ENCODE peak calls at places on chromosomes 16 and 17, in five cellular contexts. Y is H9, G is neuronal stem cell, H is H1, V is trophoblast cell. E is an unnamed sample.

GRCh38 chr17:19753049-19753444 is 4.9 kb upstream of the ALDH3A1 start:
- DNase-seq in H (no peak), V (peak; percentile 18), G (no peak), Y (peak; percentile 71), E (peak; percentile 32)

GRCh38 chr16:81641403-81642106 is 137.5 kb upstream of the PLCG2 start:
- DNase-seq in G (peak; percentile 36), Y (peak; percentile 45), H (no peak), V (no peak), E (no peak)

GRCh38 chr17:79581306-79581932 is 29.4 kb downstream of the RBFOX3 start:
- DNase-seq in V (no peak), Y (no peak), H (no peak), G (no peak), E (no peak)

GRCh38 chr17:16918443-16918842 is 53.5 kb downstream of the TNFRSF13B start:
- DNase-seq in Y (no peak), G (no peak), H (no peak), V (no peak), E (no peak)

GRCh38 chr17:27529230-27529796 is 73.1 kb downstream of the KSR1 start:
- DNase-seq in G (no peak), H (no peak), Y (no peak), V (peak; percentile 61), E (peak; percentile 70)

GRCh38 chr17:80245566-80246265 is 14.9 kb upstream of the RNF213 start:
- DNase-seq in Y (no peak), H (no peak), V (no peak), G (no peak), E (no peak)

GRCh38 chr16:69013991-69014390 is 91.5 kb upstream of the HAS3 start:
- DNase-seq in Y (no peak), V (peak; percentile 77), G (no peak), H (no peak), E (no peak)

GRCh38 chr16:89383095-89384003 is 107.0 kb downstream of the ANKRD11 start:
- DNase-seq in Y (peak; percentile 70), G (no peak), V (peak; percentile 64), H (no peak), E (peak; percentile 69)

GRCh38 chr16:87834668-87835473 is 34.4 kb downstream of the SLC7A5 start:
- DNase-seq in V (no peak), Y (no peak), G (no peak), H (no peak), E (no peak)

GRCh38 chr16:58456193-58456592 is 43.8 kb upstream of the NDRG4 start:
- DNase-seq in Y (no peak), V (no peak), H (no peak), G (no peak), E (no peak)

GRCh38 chr16:67539691-67540635 is 11.3 kb downstream of the RIPOR1 start:
- DNase-seq in V (no peak), Y (no peak), H (no peak), G (no peak), E (no peak)

GRCh38 chr16:67530013-67530939 is 1.6 kb downstream of the RIPOR1 start:
- DNase-seq in V (peak; percentile 70), H (no peak), G (no peak), Y (no peak), E (peak; percentile 87)

GRCh38 chr17:75518983-75519540 is 2.7 kb downstream of the TSEN54 start:
- DNase-seq in G (no peak), Y (no peak), H (no peak), V (no peak), E (no peak)

GRCh38 chr16:56348168-56349085 is 76.9 kb downstream of the AMFR start:
- DNase-seq in Y (no peak), H (no peak), G (no peak), V (no peak), E (no peak)

GRCh38 chr16:2467301-2468141 is 3.6 kb upstream of the NTN3 start:
- DNase-seq in H (no peak), G (no peak), Y (peak; percentile 74), V (peak; percentile 68), E (peak; percentile 70)

GRCh38 chr17:31052187-31052889 is 42.4 kb upstream of the NF1 start:
- DNase-seq in H (no peak), V (peak; percentile 74), G (no peak), Y (peak; percentile 22), E (peak; percentile 94)

GRCh38 chr17:77145635-77146632 is 5.2 kb downstream of the SEC14L1 start:
- DNase-seq in G (no peak), Y (peak; percentile 66), V (peak; percentile 78), H (no peak), E (peak; percentile 88)

GRCh38 chr17:16339402-16339801 is 13.9 kb downstream of the CENPV start:
- DNase-seq in Y (no peak), V (no peak), H (no peak), G (no peak), E (no peak)

GRCh38 chr17:80117491-80118401 is 16.4 kb downstream of the GAA start:
- DNase-seq in G (no peak), H (no peak), V (peak; percentile 15), Y (peak; percentile 25), E (no peak)

GRCh38 chr16:72987480-72987901 is 60.4 kb downstream of the ZFHX3 start:
- DNase-seq in V (peak; percentile 98), H (no peak), G (no peak), Y (no peak), E (no peak)

GRCh38 chr17:41635121-41636097 is 11.0 kb upstream of the KRT17 start:
- DNase-seq in V (no peak), H (no peak), Y (no peak), G (no peak), E (no peak)

GRCh38 chr17:82354804-82355308 is 4.2 kb upstream of the TEX19 start:
- DNase-seq in Y (no peak), H (no peak), G (no peak), V (no peak), E (no peak)

GRCh38 chr17:31495049-31495885 is 103.8 kb downstream of the RAB11FIP4 start:
- DNase-seq in H (no peak), V (peak; percentile 98), Y (no peak), G (no peak), E (no peak)

GRCh38 chr17:65485388-65486299 is 75.8 kb downstream of the AXIN2 start:
- DNase-seq in H (no peak), G (no peak), V (no peak), Y (no peak), E (no peak)

GRCh38 chr16:54362801-54363200 is 76.2 kb upstream of the IRX3 start:
- DNase-seq in H (no peak), Y (no peak), V (no peak), G (no peak), E (no peak)

GRCh38 chr16:68384293-68385255 is 63.7 kb downstream of the SMPD3 start:
- DNase-seq in Y (peak; percentile 69), V (no peak), H (no peak), G (no peak), E (no peak)

GRCh38 chr17:63610854-63611253 is 10.2 kb downstream of the TACO1 start:
- DNase-seq in H (no peak), Y (no peak), V (no peak), G (no peak), E (no peak)

GRCh38 chr17:56978441-56979090 is 635 bp downstream of the SCPEP1 start:
- DNase-seq in H (no peak), G (no peak), V (no peak), Y (no peak), E (peak; percentile 22)

DNA sequence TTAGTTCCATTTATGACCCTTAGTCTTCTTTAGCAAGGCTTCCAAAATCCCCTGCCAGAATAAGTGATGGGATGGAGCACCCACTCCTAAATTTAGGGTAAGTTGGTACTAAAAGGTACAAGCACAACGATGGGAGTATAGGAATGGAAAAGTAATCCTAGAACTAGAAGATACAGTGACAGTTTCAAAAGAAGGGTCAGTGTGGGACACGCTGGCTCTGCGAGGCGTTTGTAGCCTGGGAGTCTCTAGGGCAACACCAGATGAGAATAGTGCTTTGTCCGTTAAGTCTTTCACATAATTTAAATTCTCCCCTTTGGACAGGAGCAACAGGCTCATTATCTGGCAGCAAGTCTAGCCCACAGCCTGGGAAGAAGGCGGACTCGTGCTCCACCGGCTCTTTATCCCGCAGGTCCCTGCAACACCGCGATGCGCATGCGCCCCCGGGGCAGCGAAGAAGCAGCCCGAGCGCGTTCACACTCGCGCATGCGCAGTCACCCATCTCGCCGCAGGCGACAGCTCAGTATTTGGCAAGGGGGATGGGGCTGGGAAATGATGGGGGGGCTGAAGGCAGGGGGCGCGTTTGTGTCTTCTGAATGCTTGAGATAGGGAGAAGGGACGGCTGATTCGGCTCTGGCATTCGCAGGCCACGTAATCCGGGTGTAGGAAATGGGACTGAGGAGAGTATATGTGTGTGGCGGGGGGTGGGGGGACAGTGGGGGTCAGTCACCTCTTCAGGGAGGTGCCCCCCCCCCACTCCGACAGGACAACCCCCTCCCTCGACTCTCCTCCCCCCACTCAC is 564 bp downstream of the SPOP start:
- DNase-seq in G (peak; percentile 96), V (peak; percentile 99), H (peak; percentile 88), Y (peak; percentile 98), E (peak; percentile 93)
- H3K23ac ChIP-seq in G (peak overlapping the region; percentile 82), V (no peak overlapping the region), H (no peak overlapping the region), Y (no peak overlapping the region), E (peak overlapping the region; percentile 10)

DNA sequence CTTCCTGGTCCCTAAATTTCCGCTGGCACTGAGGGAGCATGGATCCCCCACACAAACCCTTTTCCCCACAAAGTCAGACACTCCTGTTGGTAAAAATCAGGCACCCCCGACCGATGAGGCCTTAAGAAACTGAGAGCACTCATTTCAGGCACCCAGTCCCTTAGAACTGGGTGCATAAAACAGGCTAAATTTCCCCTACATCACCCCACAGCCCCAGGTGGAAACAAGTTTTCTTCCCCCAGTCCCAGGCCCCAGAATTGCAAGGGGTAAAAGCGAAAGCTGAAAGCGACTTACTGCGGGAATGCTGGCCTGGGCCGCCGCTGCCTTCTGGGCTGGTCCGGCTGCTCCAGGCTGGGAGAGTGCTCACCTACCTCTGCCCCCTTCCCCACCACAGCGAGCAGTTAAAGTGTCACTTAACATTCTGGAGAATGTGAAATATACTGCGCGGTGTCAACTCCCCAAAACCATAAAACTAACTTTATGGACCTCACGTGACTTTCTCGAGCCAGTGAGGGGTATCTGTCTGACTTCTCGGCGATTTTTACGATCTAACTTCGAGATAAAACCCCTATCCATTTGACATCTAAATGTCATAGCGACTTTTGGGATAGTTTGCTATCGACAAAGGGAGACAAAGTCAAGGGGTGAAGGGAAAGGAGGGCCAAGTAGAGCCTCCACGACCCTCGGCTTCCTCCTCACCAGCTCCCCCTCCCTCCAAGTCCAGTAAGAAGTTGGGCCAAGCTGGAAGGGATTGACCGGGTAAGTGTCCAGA is at the start of gene HOXB3:
- DNase-seq in Y (no peak), V (no peak), G (no peak), H (no peak), E (peak; percentile 91)
- H3K27ac ChIP-seq in Y (no peak within 1 kb of the TSS), V (peak within 1 kb of the TSS; percentile 29), G (no peak within 1 kb of the TSS), H (no peak within 1 kb of the TSS), E (peak within 1 kb of the TSS; percentile 39)

DNA sequence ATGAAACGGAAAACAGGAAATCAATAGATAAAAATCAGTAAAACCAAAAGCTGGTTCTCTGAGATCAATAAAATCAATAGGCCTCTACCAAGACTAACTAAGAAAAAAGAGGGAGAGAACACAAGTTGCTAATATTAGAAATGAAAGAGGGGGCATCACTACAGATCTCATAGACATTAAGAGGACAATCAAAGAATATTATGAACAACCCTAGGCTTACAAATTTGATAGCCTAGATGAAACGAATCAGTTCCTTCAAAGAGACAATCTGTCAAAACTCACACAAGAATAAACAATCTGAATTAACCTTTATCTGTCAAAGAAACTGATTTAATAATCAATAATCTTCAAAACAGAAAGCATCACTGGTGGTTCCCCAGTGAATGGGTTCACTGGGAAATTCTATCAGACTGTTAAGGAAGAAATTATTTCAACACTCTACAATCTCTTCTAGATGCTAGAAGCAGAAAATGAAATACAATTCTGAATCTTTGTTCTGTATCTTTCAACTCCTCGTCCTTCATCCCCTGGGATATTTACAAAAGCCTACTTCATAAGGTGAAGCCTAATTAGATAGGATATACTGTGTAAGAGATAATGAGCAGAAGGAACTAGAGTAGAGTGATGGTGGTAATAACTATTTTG is 4.4 kb downstream of the ABCA9 start:
- DNase-seq in H (no peak), G (no peak), Y (no peak), V (no peak), E (no peak)
- H2BK12ac ChIP-seq in H (no peak overlapping the region), G (no peak overlapping the region), Y (no peak overlapping the region), V (no peak overlapping the region), E (no peak overlapping the region)

GRCh38 chr17:36601303-36602029 is at the start of gene MRM1:
- DNase-seq in H (peak; percentile 90), Y (peak; percentile 97), G (peak; percentile 90), V (peak; percentile 90), E (peak; percentile 92)
- H3K23ac ChIP-seq in H (no peak within 1 kb of the TSS), Y (no peak within 1 kb of the TSS), G (peak within 1 kb of the TSS; percentile 95), V (no peak within 1 kb of the TSS), E (peak within 1 kb of the TSS; percentile 57)

E was measured in mesenchymal stem cell.